ENCODE peak calls at places on chromosome 12, in ten cellular contexts. F is CD8-positive, alpha-beta memory T cell; I is dorsolateral prefrontal cortex; R is A549; L is small intestine; S is cardiac muscle cell; A is CD4-positive, alpha-beta T cell; M is CD8-positive, alpha-beta T cell; Q is caudate nucleus; Y is pancreas. D is an unnamed sample.

GRCh38 chr12:106141452-106141851 is 2.7 kb upstream of the NUAK1 start:
- DNase-seq in F (no peak), I (no peak), R (no peak), L (no peak), S (peak), A (no peak), M (no peak), Q (no peak), Y (no peak), D (no peak)

GRCh38 chr12:5650804-5651461 is 219.0 kb downstream of the NTF3 start:
- DNase-seq in F (no peak), I (no peak), R (no peak), L (peak), S (no peak), A (no peak), M (no peak), Q (no peak), Y (no peak), D (no peak)

GRCh38 chr12:64039285-64039871 is 182.7 kb downstream of the KICS2 start:
- DNase-seq in F (no peak), I (no peak), R (peak), L (peak), S (peak), A (no peak), M (no peak), Q (no peak), Y (peak), D (no peak)

GRCh38 chr12:18302809-18303430 is 41.6 kb downstream of the PIK3C2G start:
- DNase-seq in F (no peak), I (no peak), R (no peak), L (no peak), S (no peak), A (no peak), M (no peak), Q (no peak), Y (no peak), D (no peak)

GRCh38 chr12:89721291-89721987 is 12.8 kb upstream of the ATP2B1 start:
- DNase-seq in F (no peak), I (no peak), R (no peak), L (no peak), S (no peak), A (no peak), M (no peak), Q (no peak), Y (no peak), D (no peak)

GRCh38 chr12:128245890-128246289 is 21.1 kb upstream of the TMEM132C start:
- DNase-seq in F (no peak), I (no peak), R (no peak), L (no peak), S (no peak), A (no peak), M (no peak), Q (no peak), Y (no peak), D (no peak)

GRCh38 chr12:12881495-12881894 is 9.9 kb upstream of the GPRC5A start:
- DNase-seq in F (no peak), I (no peak), R (peak), L (peak), S (no peak), A (no peak), M (no peak), Q (no peak), Y (no peak), D (no peak)

GRCh38 chr12:44015333-44015941 is 179.6 kb downstream of the TMEM117 start:
- DNase-seq in F (peak), I (no peak), R (peak), L (peak), S (peak), A (no peak), M (no peak), Q (no peak), Y (no peak), D (peak)

GRCh38 chr12:8609061-8609570 is 3.5 kb downstream of the AICDA start:
- DNase-seq in F (no peak), I (no peak), R (peak), L (peak), S (peak), A (no peak), M (no peak), Q (no peak), Y (no peak), D (peak)

GRCh38 chr12:132196038-132196872 is 52.0 kb downstream of the NOC4L start:
- DNase-seq in F (no peak), I (no peak), R (no peak), L (peak), S (no peak), A (no peak), M (peak), Q (no peak), Y (no peak), D (no peak)

GRCh38 chr12:117045998-117046374 is 53.2 kb downstream of the TESC start:
- DNase-seq in F (no peak), I (no peak), R (no peak), L (no peak), S (no peak), A (no peak), M (no peak), Q (no peak), Y (no peak), D (no peak)

GRCh38 chr12:28191018-28191595 is 851 bp downstream of the CCDC91 start:
- DNase-seq in F (no peak), I (peak), R (no peak), L (peak), S (no peak), A (peak), M (peak), Q (no peak), Y (no peak), D (no peak)

GRCh38 chr12:90058721-90059120 is 350.1 kb upstream of the ATP2B1 start:
- DNase-seq in F (no peak), I (no peak), R (peak), L (no peak), S (no peak), A (no peak), M (no peak), Q (no peak), Y (no peak), D (no peak)

GRCh38 chr12:47990351-47991105 is 13.7 kb downstream of the COL2A1 start:
- DNase-seq in F (peak), I (no peak), R (no peak), L (peak), S (no peak), A (peak), M (peak), Q (no peak), Y (no peak), D (no peak)

GRCh38 chr12:57044856-57045255 is 5.1 kb downstream of the MYO1A start:
- DNase-seq in F (no peak), I (no peak), R (no peak), L (no peak), S (no peak), A (no peak), M (no peak), Q (no peak), Y (no peak), D (no peak)

GRCh38 chr12:54773593-54773992 is 80.7 kb upstream of the MUCL1 start:
- DNase-seq in F (no peak), I (no peak), R (no peak), L (no peak), S (no peak), A (no peak), M (no peak), Q (no peak), Y (no peak), D (no peak)

GRCh38 chr12:81811778-81812125 is 52.6 kb upstream of the PPFIA2 start:
- DNase-seq in F (no peak), I (no peak), R (no peak), L (no peak), S (no peak), A (no peak), M (no peak), Q (no peak), Y (no peak), D (no peak)

GRCh38 chr12:16155938-16156337 is 121.5 kb downstream of the SLC15A5 start:
- DNase-seq in F (no peak), I (no peak), R (no peak), L (no peak), S (no peak), A (no peak), M (no peak), Q (no peak), Y (no peak), D (no peak)

GRCh38 chr12:75542942-75543341 is 31.5 kb upstream of the KRR1 start:
- DNase-seq in F (no peak), I (no peak), R (no peak), L (no peak), S (no peak), A (no peak), M (no peak), Q (no peak), Y (no peak), D (no peak)

GRCh38 chr12:52307836-52308806 is 13.1 kb downstream of the KRT83 start:
- DNase-seq in F (no peak), I (peak), R (peak), L (peak), S (peak), A (no peak), M (peak), Q (peak), Y (peak), D (no peak)

GRCh38 chr12:63668028-63668799 is at the start of gene DPY19L2:
- DNase-seq in F (peak), I (peak), R (peak), L (peak), S (peak), A (peak), M (peak), Q (peak), Y (peak), D (peak)

GRCh38 chr12:50211392-50212070 is 44.4 kb upstream of the CERS5 start:
- DNase-seq in F (no peak), I (no peak), R (peak), L (no peak), S (no peak), A (no peak), M (no peak), Q (no peak), Y (no peak), D (no peak)

GRCh38 chr12:79378496-79378895 is 312.3 kb downstream of the PAWR start:
- DNase-seq in F (no peak), I (no peak), R (no peak), L (no peak), S (no peak), A (no peak), M (no peak), Q (no peak), Y (no peak), D (no peak)

GRCh38 chr12:108610856-108611605 is 13.1 kb upstream of the TMEM119 start:
- DNase-seq in F (no peak), I (no peak), R (no peak), L (no peak), S (no peak), A (no peak), M (no peak), Q (no peak), Y (no peak), D (no peak)

GRCh38 chr12:49950310-49951251 is at the start of gene AQP2:
- DNase-seq in F (no peak), I (no peak), R (no peak), L (no peak), S (no peak), A (no peak), M (no peak), Q (no peak), Y (no peak), D (no peak)

GRCh38 chr12:40691913-40692616 is at the start of gene CNTN1:
- DNase-seq in F (no peak), I (peak), R (peak), L (peak), S (peak), A (no peak), M (no peak), Q (peak), Y (peak), D (peak)

GRCh38 chr12:104522985-104523719 is 66.4 kb downstream of the CHST11 start:
- DNase-seq in F (no peak), I (no peak), R (no peak), L (no peak), S (no peak), A (no peak), M (no peak), Q (no peak), Y (no peak), D (no peak)

GRCh38 chr12:105235747-105236476 is at the start of gene APPL2:
- DNase-seq in F (peak), I (peak), R (peak), L (peak), S (peak), A (peak), M (peak), Q (peak), Y (peak), D (peak)

GRCh38 chr12:64088431-64089349 is 133.4 kb downstream of the KICS2 start:
- DNase-seq in F (no peak), I (no peak), R (peak), L (peak), S (peak), A (no peak), M (no peak), Q (no peak), Y (peak), D (peak)

DNA sequence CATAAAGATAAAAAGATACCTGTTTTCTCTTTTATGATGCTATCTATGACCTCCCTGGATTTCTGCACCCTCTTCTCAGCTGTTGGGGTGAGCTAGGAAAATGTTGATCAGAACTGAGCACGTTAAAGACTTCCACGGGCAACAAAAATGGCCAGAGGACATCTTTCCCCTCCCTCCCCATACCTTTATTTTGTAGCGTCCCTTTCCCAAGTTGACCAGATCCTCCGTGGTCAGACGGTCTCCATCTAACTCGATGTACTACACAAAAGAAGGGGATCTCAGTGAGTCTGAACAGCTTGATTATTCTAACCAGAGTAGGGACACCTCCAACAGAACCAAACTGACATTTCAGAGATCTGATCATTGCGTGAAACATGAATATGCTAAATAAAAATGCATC is 2.2 kb downstream of the HAL start:
- DNase-seq in F (no peak), I (no peak), R (no peak), L (no peak), S (no peak), A (no peak), M (no peak), Q (no peak), Y (no peak), D (no peak)
- H3K27ac ChIP-seq in F (no peak), I (no peak), R (no peak), L (no peak), S (no peak), A (no peak), M (no peak), Q (no peak), Y (no peak), D (no peak)

GRCh38 chr12:3885179-3886094 is 12.2 kb upstream of the PARP11 start:
- DNase-seq in F (peak), I (no peak), R (peak), L (peak), S (peak), A (no peak), M (peak), Q (no peak), Y (no peak), D (peak)

GRCh38 chr12:3882396-3882795 is 9.2 kb upstream of the PARP11 start:
- DNase-seq in F (no peak), I (no peak), R (no peak), L (no peak), S (no peak), A (no peak), M (no peak), Q (no peak), Y (no peak), D (no peak)

GRCh38 chr12:3881208-3881980 is 8.2 kb upstream of the PARP11 start:
- DNase-seq in F (no peak), I (no peak), R (no peak), L (no peak), S (no peak), A (no peak), M (no peak), Q (no peak), Y (no peak), D (no peak)

GRCh38 chr12:3882896-3883564 is 9.8 kb upstream of the PARP11 start:
- DNase-seq in F (no peak), I (no peak), R (peak), L (peak), S (peak), A (no peak), M (no peak), Q (no peak), Y (no peak), D (no peak)

DNA sequence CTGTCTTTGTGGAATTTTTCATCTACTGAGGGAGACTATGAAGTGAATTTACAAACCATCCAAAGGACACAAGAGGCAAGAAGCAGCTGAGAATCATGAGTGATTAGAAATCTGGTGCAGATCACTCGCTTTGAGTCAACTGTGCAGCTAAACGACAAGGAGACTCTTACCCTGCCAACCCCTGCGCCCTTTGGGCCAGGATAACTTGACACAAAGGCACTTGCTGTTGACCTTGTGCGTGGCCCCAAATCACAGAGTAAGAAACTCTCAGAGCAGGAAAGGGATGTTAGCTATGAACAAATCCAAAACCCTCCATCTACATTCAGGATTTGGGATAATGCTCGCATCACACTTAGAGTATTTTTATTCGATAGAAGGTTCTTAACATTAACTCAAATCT is 11.5 kb upstream of the PARP11 start:
- DNase-seq in F (no peak), I (no peak), R (no peak), L (no peak), S (no peak), A (no peak), M (no peak), Q (no peak), Y (no peak), D (no peak)
- H3K27ac ChIP-seq in F (no peak), I (no peak), R (no peak), L (no peak), S (no peak), A (no peak), M (no peak), Q (no peak), Y (no peak), D (no peak)

GRCh38 chr12:115943310-115943629 is 334.2 kb downstream of the MED13L start:
- DNase-seq in F (no peak), I (no peak), R (no peak), L (no peak), S (no peak), A (no peak), M (no peak), Q (no peak), Y (no peak), D (no peak)

GRCh38 chr12:115946092-115946491 is 331.4 kb downstream of the MED13L start:
- DNase-seq in F (no peak), I (no peak), R (no peak), L (no peak), S (no peak), A (no peak), M (no peak), Q (no peak), Y (no peak), D (no peak)

GRCh38 chr12:115943630-115944391 is 333.7 kb downstream of the MED13L start:
- DNase-seq in F (no peak), I (peak), R (no peak), L (no peak), S (no peak), A (no peak), M (no peak), Q (no peak), Y (peak), D (no peak)

GRCh38 chr12:115944851-115945496 is 332.5 kb downstream of the MED13L start:
- DNase-seq in F (no peak), I (no peak), R (no peak), L (no peak), S (no peak), A (no peak), M (no peak), Q (no peak), Y (no peak), D (no peak)

GRCh38 chr12:115944392-115944742 is 333.1 kb downstream of the MED13L start:
- DNase-seq in F (no peak), I (no peak), R (no peak), L (no peak), S (no peak), A (no peak), M (no peak), Q (no peak), Y (no peak), D (no peak)
- H3K27ac ChIP-seq in F (no peak), I (no peak), R (no peak), L (no peak), S (no peak), A (no peak), M (no peak), Q (no peak), Y (no peak), D (no peak)

DNA sequence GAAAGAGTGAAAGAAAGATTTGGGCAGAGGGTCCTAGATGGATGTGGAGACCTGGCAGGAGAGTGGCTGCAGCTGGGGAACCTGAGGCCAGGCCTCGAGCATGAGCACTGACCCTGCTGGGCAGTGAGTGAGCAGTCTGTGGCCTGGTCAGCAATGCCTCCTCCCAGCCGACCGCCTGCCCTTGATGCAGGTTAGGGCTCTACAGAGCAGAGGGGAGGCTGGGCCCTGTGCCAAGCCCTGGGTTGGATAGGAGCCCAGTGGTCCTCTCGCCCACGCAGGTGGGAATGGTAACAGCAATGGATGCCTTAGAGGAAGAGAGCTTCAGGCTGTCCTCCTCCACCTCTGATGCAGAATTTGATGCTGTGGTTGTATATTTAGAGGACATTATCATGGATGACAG is 59.8 kb downstream of the RAB35 start:
- DNase-seq in F (no peak), I (no peak), R (no peak), L (no peak), S (no peak), A (no peak), M (no peak), Q (no peak), Y (no peak), D (no peak)
- H3K27ac ChIP-seq in F (no peak), I (no peak), R (peak), L (no peak), S (no peak), A (no peak), M (no peak), Q (no peak), Y (no peak), D (no peak)